ENCODE peak calls at places on chromosomes 1 and 21, in nine cellular contexts. B is fibroblast of lung; S is thoracic aorta; T is transverse colon; Q is uterus; E is GM23338; C is psoas muscle; J is CD8-positive, alpha-beta T cell; W is right atrium auricular region. I is an unnamed sample. For H3K4me1, the result is how much of the 10 kb centered on the place peaks cover.

GRCh38 chr1:106814418-106814817 is 242.1 kb upstream of the PRMT6 start:
- DNase-seq in W (no peak), E (no peak), B (no peak), Q (no peak), S (no peak), C (no peak), T (no peak), J (no peak), I (no peak)

GRCh38 chr1:65321879-65322278 is 12.5 kb downstream of the DNAJC6 start:
- DNase-seq in J (no peak), S (no peak), T (no peak), Q (no peak), C (no peak), B (no peak), W (no peak), E (no peak), I (no peak)

GRCh38 chr1:33429846-33430750 is 797 bp downstream of the PHC2 start:
- DNase-seq in W (no peak), Q (peak), B (no peak), C (peak), S (no peak), J (no peak), E (peak), T (peak), I (no peak)

GRCh38 chr1:7641587-7642417 is 129.3 kb upstream of the VAMP3 start:
- DNase-seq in E (peak), S (no peak), C (no peak), Q (no peak), B (no peak), W (no peak), T (no peak), J (no peak), I (no peak)

GRCh38 chr1:188023206-188023605 is 1194.5 kb downstream of the PLA2G4A start:
- DNase-seq in C (no peak), T (no peak), J (no peak), B (peak), S (no peak), Q (no peak), E (no peak), W (no peak), I (no peak)

GRCh38 chr1:10724052-10724494 is 72.4 kb downstream of the CASZ1 start:
- DNase-seq in Q (peak), C (peak), S (no peak), T (peak), E (no peak), W (peak), B (peak), J (no peak), I (peak)

GRCh38 chr1:27621067-27621920 is 13.7 kb downstream of the FGR start:
- DNase-seq in C (no peak), W (no peak), S (no peak), B (peak), T (no peak), Q (no peak), J (no peak), E (no peak), I (no peak)

GRCh38 chr1:241775021-241775420 is 73.0 kb upstream of the EXO1 start:
- DNase-seq in J (no peak), S (no peak), W (no peak), Q (no peak), C (no peak), B (no peak), T (no peak), E (no peak), I (no peak)

GRCh38 chr21:43758811-43759210 is 17.3 kb downstream of the CSTB start:
- DNase-seq in Q (no peak), E (no peak), W (no peak), T (no peak), J (no peak), S (no peak), C (no peak), B (no peak), I (no peak)

GRCh38 chr1:160739098-160739511 is at the start of gene SLAMF7:
- DNase-seq in E (no peak), J (no peak), S (no peak), Q (no peak), T (peak), B (no peak), C (no peak), W (no peak), I (no peak)

GRCh38 chr1:12502300-12503109 is 115.5 kb downstream of the DHRS3 start:
- DNase-seq in W (no peak), E (no peak), Q (no peak), B (no peak), S (no peak), T (no peak), C (no peak), J (no peak), I (no peak)

GRCh38 chr1:203089651-203090045 is 3.8 kb upstream of the MYOG start:
- DNase-seq in C (no peak), E (peak), W (peak), Q (no peak), S (no peak), T (no peak), J (no peak), B (no peak), I (no peak)

GRCh38 chr1:44643721-44644330 is 30.5 kb downstream of the TMEM53 start:
- DNase-seq in W (no peak), S (no peak), Q (no peak), E (no peak), J (no peak), B (no peak), C (no peak), T (no peak), I (no peak)

GRCh38 chr1:39269349-39269748 is 64.9 kb downstream of the MACF1 start:
- DNase-seq in J (no peak), W (no peak), B (no peak), Q (no peak), C (no peak), E (no peak), T (no peak), S (no peak), I (no peak)

GRCh38 chr1:110243146-110243545 is 33.0 kb downstream of the KCNC4 start:
- DNase-seq in B (no peak), W (no peak), C (no peak), J (no peak), Q (no peak), E (peak), T (no peak), S (no peak), I (no peak)

GRCh38 chr1:59521456-59521855 is 224.6 kb downstream of the FGGY start:
- DNase-seq in T (no peak), C (peak), Q (no peak), B (no peak), E (no peak), J (no peak), W (no peak), S (no peak), I (peak)

GRCh38 chr1:2358072-2358471 is 33.3 kb downstream of the MORN1 start:
- DNase-seq in C (peak), T (no peak), Q (no peak), J (no peak), S (no peak), W (no peak), E (no peak), B (no peak), I (no peak)

GRCh38 chr1:2382621-2383361 is 8.6 kb downstream of the MORN1 start:
- DNase-seq in E (peak), S (no peak), Q (no peak), J (no peak), C (peak), T (peak), W (no peak), B (peak), I (no peak)

GRCh38 chr1:216057080-216057479 is 366.2 kb downstream of the USH2A start:
- DNase-seq in C (no peak), T (no peak), J (no peak), E (no peak), B (peak), S (no peak), Q (no peak), W (no peak), I (no peak)

GRCh38 chr1:230204852-230205251 is 137.8 kb downstream of the GALNT2 start:
- DNase-seq in E (no peak), Q (no peak), B (peak), J (no peak), T (peak), S (no peak), W (no peak), C (no peak), I (peak)

GRCh38 chr1:39539252-39539790 is 37.3 kb downstream of the PABPC4 start:
- DNase-seq in E (peak), C (peak), B (peak), S (peak), J (peak), W (peak), T (peak), Q (peak), I (peak)

GRCh38 chr1:1901641-1902294 is 10.9 kb upstream of the GNB1 start:
- DNase-seq in J (no peak), T (no peak), C (peak), W (no peak), S (no peak), Q (no peak), B (no peak), E (no peak), I (no peak)

GRCh38 chr1:21638531-21639341 is 30.4 kb downstream of the RAP1GAP start:
- DNase-seq in B (peak), S (no peak), Q (no peak), E (no peak), W (peak), C (no peak), T (no peak), J (no peak), I (no peak)

DNA sequence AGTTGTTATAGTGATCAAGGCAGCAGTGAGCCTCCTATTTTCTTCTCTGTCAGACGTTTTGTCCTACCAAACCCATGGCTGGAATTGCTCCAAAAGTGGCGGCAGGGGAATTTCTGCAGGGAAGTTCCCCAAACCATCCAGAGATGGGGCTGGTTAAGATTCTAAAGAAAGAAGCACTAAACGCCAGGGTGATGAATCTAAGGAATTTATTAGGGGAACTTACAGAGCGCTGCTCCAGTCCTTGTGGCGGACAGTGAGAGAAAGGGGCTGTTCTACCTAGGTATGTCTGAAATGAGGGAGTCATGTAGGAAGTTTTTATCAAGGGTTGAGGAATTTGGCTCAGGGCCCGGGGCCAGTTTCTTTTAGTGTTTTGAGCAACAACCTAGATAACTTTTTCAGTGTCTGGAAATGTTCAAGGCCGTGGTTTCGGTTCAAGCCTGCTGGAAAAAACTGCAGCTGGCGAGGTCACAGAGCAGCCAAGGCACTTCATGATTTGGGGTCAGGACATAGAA is 222.4 kb upstream of the B3GALT2 start:
- DNase-seq in S (peak), J (no peak), B (peak), T (peak), Q (peak), E (peak), W (peak), C (peak), I (no peak)
- TF ChIP-seq CTCF in S (no peak), J (no peak), B (no peak), T (no peak), Q (no peak), E (no peak), W (no peak), C (no peak), I (no peak)

GRCh38 chr1:93180723-93181613 is at the start of gene CCDC18:
- DNase-seq in Q (no peak), S (peak), B (peak), C (no peak), T (no peak), W (no peak), E (peak), J (peak), I (no peak)

GRCh38 chr1:93177991-93178390 is 2.2 kb downstream of the TMED5 start:
- DNase-seq in B (peak), C (no peak), Q (no peak), E (no peak), J (no peak), T (no peak), S (no peak), W (no peak), I (no peak)

GRCh38 chr1:93178418-93178817 is 1.8 kb downstream of the TMED5 start:
- DNase-seq in C (no peak), S (no peak), T (no peak), Q (no peak), W (no peak), E (no peak), J (no peak), B (peak), I (no peak)

GRCh38 chr1:93179886-93180722 is at the start of gene TMED5:
- DNase-seq in T (peak), S (peak), J (peak), E (peak), W (peak), Q (peak), C (peak), B (peak), I (peak)
- H3K4me1 ChIP-seq in T (under half), S (under half), J (under half), E (under half), W (under half), Q (under half), C (under half), B (under half), I (under half)

DNA sequence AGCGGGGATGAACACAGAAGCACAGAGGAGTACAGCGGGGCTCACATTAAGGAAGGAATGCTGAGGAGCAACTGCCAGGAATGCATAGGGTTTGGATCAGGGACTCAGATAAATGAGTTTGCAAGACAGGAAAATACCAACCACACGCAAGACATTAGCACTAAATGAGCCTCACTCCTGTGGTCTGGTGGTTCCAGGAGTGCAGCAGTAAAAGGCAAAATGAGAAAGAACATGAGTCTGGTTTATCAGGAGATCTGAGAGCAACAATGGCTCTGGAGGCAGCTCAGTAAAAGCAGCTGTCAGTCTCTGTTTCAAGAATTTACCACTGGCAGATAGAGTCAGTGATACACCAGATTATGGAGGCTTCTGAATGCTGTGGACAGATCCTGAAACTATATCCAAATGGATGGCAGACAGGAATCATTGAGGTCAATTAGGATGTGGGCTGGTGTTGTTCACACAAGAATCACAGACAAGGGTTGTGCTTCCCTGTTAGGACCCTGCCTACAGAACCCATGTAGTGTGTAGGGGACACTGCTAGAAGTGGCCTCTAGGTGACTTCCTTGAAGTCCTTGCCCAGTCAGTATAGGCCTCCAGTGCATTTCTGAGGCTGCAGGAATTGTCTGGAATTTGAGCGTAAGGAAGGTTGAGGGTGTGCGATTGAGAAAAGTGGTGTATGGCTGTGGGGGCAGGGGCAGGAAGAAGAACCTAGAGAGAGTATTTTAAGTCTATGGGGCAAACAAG is 50.3 kb downstream of the CASQ2 start:
- DNase-seq in B (no peak), E (no peak), W (no peak), J (no peak), C (no peak), T (no peak), S (no peak), Q (no peak), I (no peak)
- TF ChIP-seq CTCF in B (no peak), E (no peak), W (no peak), J (no peak), C (no peak), T (no peak), S (no peak), Q (no peak), I (no peak)

DNA sequence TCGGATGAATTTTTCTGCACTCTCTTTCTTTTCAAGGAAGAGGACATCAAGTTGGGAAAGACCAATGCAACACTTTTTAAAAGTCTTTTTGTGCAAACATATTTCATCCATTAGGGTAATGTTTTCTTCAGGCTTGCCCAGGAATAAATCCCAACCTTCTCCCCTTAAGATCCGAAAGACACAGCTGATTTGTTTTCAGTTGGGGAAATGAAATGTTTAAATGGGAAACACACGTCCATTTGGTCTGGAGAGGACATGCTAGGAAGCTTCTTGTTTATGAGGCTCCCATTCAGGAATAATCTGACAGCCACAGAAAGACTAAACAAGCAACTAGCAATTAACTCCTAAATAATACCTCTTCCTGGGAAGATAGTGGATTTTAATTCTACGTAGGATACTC is 91.9 kb downstream of the PRRX1 start:
- DNase-seq in B (no peak), W (no peak), T (no peak), E (no peak), J (no peak), S (no peak), C (no peak), Q (no peak), I (no peak)
- H3K4me1 ChIP-seq in B (under half), W (under half), T (under half), E (under half), J (under half), S (under half), C (under half), Q (under half), I (under half)